ENCODE peak calls at places on chromosome 11, in four cellular contexts. One of them, this sample, is unnamed.

GRCh38 chr11:129861702-129862107 is 33.7 kb downstream of the NFRKB start:
- DNase-seq in neural progenitor cell: peak; percentile 62
- DNase-seq in GM23248: peak; percentile 95
- DNase-seq in HCT116: peak; percentile 61
- DNase-seq in this sample: no peak

GRCh38 chr11:1162153-1162497 is 4.4 kb downstream of the MUC5AC start:
- DNase-seq in neural progenitor cell: no peak
- DNase-seq in GM23248: no peak
- DNase-seq in HCT116: no peak
- DNase-seq in this sample: no peak

GRCh38 chr11:2138075-2138435 is 1.1 kb downstream of the IGF2 start:
- DNase-seq in neural progenitor cell: peak; percentile 72
- DNase-seq in GM23248: no peak
- DNase-seq in HCT116: no peak
- DNase-seq in this sample: no peak

GRCh38 chr11:58006940-58007339 is 16.7 kb upstream of the OR9Q1 start:
- DNase-seq in neural progenitor cell: no peak
- DNase-seq in GM23248: peak; percentile 86
- DNase-seq in HCT116: no peak
- DNase-seq in this sample: no peak

GRCh38 chr11:47587039-47587675 is 679 bp downstream of the FAM180B start:
- DNase-seq in neural progenitor cell: no peak
- DNase-seq in GM23248: no peak
- DNase-seq in HCT116: no peak
- DNase-seq in this sample: no peak

GRCh38 chr11:47109051-47109791 is 67.5 kb downstream of the ARFGAP2 start:
- DNase-seq in neural progenitor cell: no peak
- DNase-seq in GM23248: no peak
- DNase-seq in HCT116: no peak
- DNase-seq in this sample: peak; percentile 80

GRCh38 chr11:131491503-131491902 is 121.1 kb downstream of the NTM start:
- DNase-seq in neural progenitor cell: no peak
- DNase-seq in GM23248: peak; percentile 43
- DNase-seq in HCT116: no peak
- DNase-seq in this sample: no peak

GRCh38 chr11:112525270-112525669 is 264.6 kb upstream of the PLET1 start:
- DNase-seq in neural progenitor cell: no peak
- DNase-seq in GM23248: peak; percentile 66
- DNase-seq in HCT116: no peak
- DNase-seq in this sample: no peak

GRCh38 chr11:33387586-33387985 is 130.4 kb downstream of the HIPK3 start:
- DNase-seq in neural progenitor cell: no peak
- DNase-seq in GM23248: peak; percentile 17
- DNase-seq in HCT116: no peak
- DNase-seq in this sample: peak; percentile 73

GRCh38 chr11:3096909-3097395 is 39.7 kb upstream of the CARS1 start:
- DNase-seq in neural progenitor cell: no peak
- DNase-seq in GM23248: no peak
- DNase-seq in HCT116: no peak
- DNase-seq in this sample: no peak

GRCh38 chr11:83554896-83555295 is 268.7 kb upstream of the CCDC90B start:
- DNase-seq in neural progenitor cell: no peak
- DNase-seq in GM23248: no peak
- DNase-seq in HCT116: no peak
- DNase-seq in this sample: no peak

GRCh38 chr11:59755701-59756495 is 722 bp downstream of the STX3 start:
- DNase-seq in neural progenitor cell: peak; percentile 79
- DNase-seq in GM23248: peak; percentile 86
- DNase-seq in HCT116: peak; percentile 27
- DNase-seq in this sample: no peak

GRCh38 chr11:120334894-120335462 is 1.2 kb upstream of the ARHGEF12 start:
- DNase-seq in neural progenitor cell: peak; percentile 71
- DNase-seq in GM23248: peak; percentile 84
- DNase-seq in HCT116: no peak
- DNase-seq in this sample: peak; percentile 79

GRCh38 chr11:88508808-88509581 is 171.5 kb upstream of the CTSC start:
- DNase-seq in neural progenitor cell: peak; percentile 57
- DNase-seq in GM23248: peak; percentile 56
- DNase-seq in HCT116: no peak
- DNase-seq in this sample: no peak

GRCh38 chr11:67504950-67505561 is at the start of gene PITPNM1:
- DNase-seq in neural progenitor cell: peak; percentile 86
- DNase-seq in GM23248: peak; percentile 69
- DNase-seq in HCT116: no peak
- DNase-seq in this sample: peak; percentile 81

GRCh38 chr11:44863231-44863630 is 87.5 kb downstream of the TP53I11 start:
- DNase-seq in neural progenitor cell: peak; percentile 94
- DNase-seq in GM23248: no peak
- DNase-seq in HCT116: no peak
- DNase-seq in this sample: no peak

GRCh38 chr11:108135845-108136599 is 14.7 kb downstream of the ACAT1 start:
- DNase-seq in neural progenitor cell: no peak
- DNase-seq in GM23248: peak; percentile 56
- DNase-seq in HCT116: no peak
- DNase-seq in this sample: peak; percentile 57

GRCh38 chr11:77046060-77046501 is 11.9 kb downstream of the B3GNT6 start:
- DNase-seq in neural progenitor cell: peak; percentile 76
- DNase-seq in GM23248: peak; percentile 50
- DNase-seq in HCT116: peak; percentile 37
- DNase-seq in this sample: peak; percentile 49

GRCh38 chr11:554824-555499 is 5.6 kb downstream of the LMNTD2 start:
- DNase-seq in neural progenitor cell: peak; percentile 95
- DNase-seq in GM23248: peak; percentile 63
- DNase-seq in HCT116: peak; percentile 44
- DNase-seq in this sample: peak; percentile 91

GRCh38 chr11:1105183-1105565 is 30.5 kb downstream of the MUC2 start:
- DNase-seq in neural progenitor cell: no peak
- DNase-seq in GM23248: no peak
- DNase-seq in HCT116: no peak
- DNase-seq in this sample: no peak

GRCh38 chr11:5514841-5515240 is 1.7 kb downstream of the UBQLNL start:
- DNase-seq in neural progenitor cell: no peak
- DNase-seq in GM23248: no peak
- DNase-seq in HCT116: no peak
- DNase-seq in this sample: no peak

GRCh38 chr11:20873054-20873453 is 203.7 kb downstream of the NELL1 start:
- DNase-seq in neural progenitor cell: peak; percentile 79
- DNase-seq in GM23248: peak; percentile 8
- DNase-seq in HCT116: no peak
- DNase-seq in this sample: peak; percentile 24

GRCh38 chr11:120306519-120307242 is 18.4 kb upstream of the TLCD5 start:
- DNase-seq in neural progenitor cell: peak; percentile 34
- DNase-seq in GM23248: peak; percentile 97
- DNase-seq in HCT116: peak; percentile 70
- DNase-seq in this sample: no peak

GRCh38 chr11:102564110-102564509 is 33.6 kb upstream of the MMP7 start:
- DNase-seq in neural progenitor cell: no peak
- DNase-seq in GM23248: peak; percentile 87
- DNase-seq in HCT116: peak; percentile 74
- DNase-seq in this sample: no peak

GRCh38 chr11:57303990-57304579 is 20.7 kb downstream of the TNKS1BP1 start:
- DNase-seq in neural progenitor cell: no peak
- DNase-seq in GM23248: peak; percentile 80
- DNase-seq in HCT116: no peak
- DNase-seq in this sample: no peak

GRCh38 chr11:19674831-19675230 is 37.8 kb upstream of the NAV2 start:
- DNase-seq in neural progenitor cell: no peak
- DNase-seq in GM23248: no peak
- DNase-seq in HCT116: no peak
- DNase-seq in this sample: no peak

GRCh38 chr11:76885390-76886097 is 24.8 kb downstream of the ACER3 start:
- DNase-seq in neural progenitor cell: no peak
- DNase-seq in GM23248: peak; percentile 4
- DNase-seq in HCT116: no peak
- DNase-seq in this sample: no peak

GRCh38 chr11:72706579-72706978 is 32.4 kb upstream of the PDE2A start:
- DNase-seq in neural progenitor cell: no peak
- DNase-seq in GM23248: no peak
- DNase-seq in HCT116: no peak
- DNase-seq in this sample: no peak

DNA sequence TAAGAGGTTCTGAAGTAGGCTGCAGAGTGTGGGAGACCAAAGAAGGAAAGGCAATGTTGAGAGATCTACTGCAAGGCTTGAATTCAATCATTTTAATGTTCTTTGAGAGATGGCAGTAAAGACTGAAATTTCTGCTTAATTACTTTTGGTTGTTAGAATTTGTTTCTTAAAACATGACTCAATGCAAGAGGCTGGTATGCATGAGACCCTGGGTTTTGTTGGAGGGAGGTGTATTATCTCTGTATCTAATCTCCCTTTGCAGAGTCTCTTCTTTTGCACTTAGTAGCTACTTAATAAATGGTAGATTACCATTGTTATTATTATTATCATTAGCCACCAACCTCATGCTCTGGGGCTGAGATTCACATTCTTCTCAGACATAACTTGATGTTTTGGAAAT is 87.4 kb upstream of the DRD2 start:
- DNase-seq in neural progenitor cell: no peak
- DNase-seq in GM23248: no peak
- DNase-seq in HCT116: no peak
- DNase-seq in this sample: no peak
- H3K4me2 ChIP-seq in neural progenitor cell: no peak overlapping the region
- H3K4me2 ChIP-seq in GM23248: no peak overlapping the region
- H3K4me2 ChIP-seq in HCT116: no peak overlapping the region
- H3K4me2 ChIP-seq in this sample: no peak overlapping the region

GRCh38 chr11:64129403-64129802 is 36.5 kb downstream of the MACROD1 start:
- DNase-seq in neural progenitor cell: no peak
- DNase-seq in GM23248: no peak
- DNase-seq in HCT116: no peak
- DNase-seq in this sample: no peak
- H3K4me1 ChIP-seq in neural progenitor cell: peaks cover 26% of the 10 kb centered on the region
- H3K4me1 ChIP-seq in GM23248: no peaks in the 10 kb centered on the region
- H3K4me1 ChIP-seq in HCT116: no peaks in the 10 kb centered on the region
- H3K4me1 ChIP-seq in this sample: no peaks in the 10 kb centered on the region

GRCh38 chr11:14905104-14906033 is 13.3 kb upstream of the CYP2R1 start:
- DNase-seq in neural progenitor cell: peak; percentile 67
- DNase-seq in GM23248: peak; percentile 47
- DNase-seq in HCT116: no peak
- DNase-seq in this sample: peak; percentile 79
- TF ChIP-seq EZH2phosphoT487 in neural progenitor cell: no peak
- TF ChIP-seq EZH2phosphoT487 in GM23248: no peak
- TF ChIP-seq EZH2phosphoT487 in HCT116: no peak
- TF ChIP-seq EZH2phosphoT487 in this sample: no peak

GRCh38 chr11:12269446-12270214 is 107.7 kb upstream of the PARVA start:
- DNase-seq in neural progenitor cell: no peak
- DNase-seq in GM23248: no peak
- DNase-seq in HCT116: no peak
- DNase-seq in this sample: no peak
- H3K4me2 ChIP-seq in neural progenitor cell: no peak overlapping the region
- H3K4me2 ChIP-seq in GM23248: no peak overlapping the region
- H3K4me2 ChIP-seq in HCT116: no peak overlapping the region
- H3K4me2 ChIP-seq in this sample: no peak overlapping the region